ENCODE peak calls at places on chromosome 17, in seven cellular contexts. O is EH; X is activated naive CD8-positive, alpha-beta T cell treated with anti-CD3 and anti-CD28 coated beads, Interleukin-2, amount 50 U/mL, for 24 hours; D is DMS79; H is HFFc6; V is ELR; E is AML-193. U is an unnamed sample.
A peak's percentile ranks its signal among the peaks of the same experiment; 100 is the strongest.

GRCh38 chr17:39950871-39951348 is 11.9 kb upstream of the GSDMA start:
- DNase-seq in H (no peak), V (no peak), D (no peak), X (no peak), O (no peak), E (no peak), U (peak; percentile 58)

GRCh38 chr17:17414316-17414937 is 62.4 kb upstream of the MED9 start:
- DNase-seq in X (no peak), O (peak; percentile 78), D (no peak), H (peak; percentile 78), E (no peak), V (peak; percentile 61), U (no peak)

GRCh38 chr17:48791128-48792032 is 25.6 kb downstream of the TTLL6 start:
- DNase-seq in X (peak; percentile 30), O (peak; percentile 85), V (peak; percentile 90), E (peak; percentile 63), D (peak; percentile 44), H (peak; percentile 76), U (peak; percentile 77)

GRCh38 chr17:65850486-65850885 is 289.0 kb upstream of the AXIN2 start:
- DNase-seq in V (peak; percentile 59), E (peak; percentile 20), H (no peak), X (no peak), D (no peak), O (peak; percentile 53), U (no peak)

GRCh38 chr17:61724777-61725176 is 133.8 kb upstream of the NACA2 start:
- DNase-seq in X (no peak), V (no peak), H (no peak), O (peak; percentile 7), D (no peak), E (no peak), U (no peak)

GRCh38 chr17:41667280-41668008 is 21.2 kb upstream of the EIF1 start:
- DNase-seq in H (no peak), O (no peak), E (peak; percentile 56), V (no peak), X (no peak), D (no peak), U (no peak)

GRCh38 chr17:34493903-34494302 is 85.5 kb upstream of the TMEM132E start:
- DNase-seq in D (no peak), E (no peak), O (no peak), H (no peak), V (no peak), X (no peak), U (no peak)

GRCh38 chr17:75773808-75774470 is 8.9 kb upstream of the GALK1 start:
- DNase-seq in O (no peak), D (no peak), X (no peak), E (no peak), V (no peak), H (no peak), U (no peak)

GRCh38 chr17:67124469-67125148 is 80.3 kb downstream of the CACNG1 start:
- DNase-seq in D (no peak), V (no peak), H (no peak), X (no peak), E (no peak), O (no peak), U (no peak)

GRCh38 chr17:45022288-45022648 is 29.2 kb downstream of the DCAKD start:
- DNase-seq in D (no peak), E (no peak), X (no peak), H (no peak), O (no peak), V (no peak), U (no peak)

GRCh38 chr17:17227608-17228520 is 9.1 kb downstream of the FLCN start:
- DNase-seq in O (no peak), H (no peak), E (no peak), X (no peak), D (no peak), V (no peak), U (peak; percentile 85)

U was measured in heart left ventricle.